ENCODE peak calls at places on chromosomes 11 and 22, in ten cellular contexts. O is NCI-H748 treated with DMSO at 0.1 percent for 48 hours; L is nephron progenitor cell; D is lower leg skin; J is NCI-H1105 treated with DMSO at 0.1 percent for 48 hours; H is fibroblast of mammary gland; N is NCI-H2171 treated with DMSO at 0.1 percent for 48 hours; S is COR-L47; T is GM13977; K is stimulated activated CD4-positive, alpha-beta T cell treated with anti-CD3 and anti-CD28 coated beads, Interleukin-2, amount 100 ng/mL, for 48 hours. W is an unnamed sample.

GRCh38 chr11:69876013-69876412 is 56.8 kb upstream of the FGF3 start:
- DNase-seq in O (no peak), L (no peak), D (no peak), J (no peak), H (no peak), N (no peak), S (no peak), T (no peak), K (no peak), W (no peak)

GRCh38 chr11:17014774-17015638 is 792 bp upstream of the PLEKHA7 start:
- DNase-seq in O (peak), L (peak), D (no peak), J (peak), H (peak), N (peak), S (peak), T (peak), K (no peak), W (no peak)

GRCh38 chr11:68373810-68374501 is 61.6 kb downstream of the LRP5 start:
- DNase-seq in O (no peak), L (peak), D (no peak), J (no peak), H (peak), N (no peak), S (no peak), T (no peak), K (no peak), W (no peak)

GRCh38 chr11:118915396-118915795 is 10.3 kb downstream of the BCL9L start:
- DNase-seq in O (no peak), L (no peak), D (no peak), J (no peak), H (no peak), N (no peak), S (no peak), T (no peak), K (no peak), W (no peak)

GRCh38 chr11:124882339-124883071 is 15.2 kb downstream of the ROBO4 start:
- DNase-seq in O (no peak), L (no peak), D (no peak), J (no peak), H (no peak), N (peak), S (no peak), T (no peak), K (no peak), W (no peak)

GRCh38 chr11:71336996-71337772 is 84.8 kb upstream of the SHANK2 start:
- DNase-seq in O (no peak), L (no peak), D (no peak), J (no peak), H (no peak), N (peak), S (no peak), T (no peak), K (no peak), W (no peak)

GRCh38 chr11:72599325-72600117 is 74.7 kb downstream of the PDE2A start:
- DNase-seq in O (no peak), L (no peak), D (no peak), J (no peak), H (no peak), N (no peak), S (no peak), T (no peak), K (no peak), W (no peak)

GRCh38 chr11:102256251-102256650 is 61.0 kb upstream of the BIRC3 start:
- DNase-seq in O (no peak), L (no peak), D (peak), J (no peak), H (peak), N (no peak), S (no peak), T (no peak), K (no peak), W (no peak)

GRCh38 chr22:36245805-36246356 is 6.6 kb upstream of the APOL2 start:
- DNase-seq in O (no peak), L (no peak), D (no peak), J (no peak), H (no peak), N (no peak), S (no peak), T (no peak), K (no peak), W (no peak)

GRCh38 chr11:7656704-7657103 is 16.6 kb downstream of the CYB5R2 start:
- DNase-seq in O (no peak), L (no peak), D (no peak), J (no peak), H (no peak), N (no peak), S (no peak), T (no peak), K (no peak), W (no peak)

GRCh38 chr11:10309163-10310093 is 4.6 kb downstream of the ADM start:
- DNase-seq in O (no peak), L (no peak), D (peak), J (peak), H (peak), N (no peak), S (no peak), T (no peak), K (no peak), W (no peak)

GRCh38 chr11:66006134-66006890 is 4.0 kb downstream of the BANF1 start:
- DNase-seq in O (no peak), L (no peak), D (no peak), J (no peak), H (no peak), N (no peak), S (no peak), T (no peak), K (no peak), W (no peak)

GRCh38 chr22:44523981-44524759 is 26.1 kb upstream of the RTL6 start:
- DNase-seq in O (no peak), L (no peak), D (no peak), J (no peak), H (peak), N (peak), S (no peak), T (no peak), K (no peak), W (no peak)

GRCh38 chr11:47587733-47588326 is 1.4 kb downstream of the FAM180B start:
- DNase-seq in O (no peak), L (no peak), D (peak), J (no peak), H (no peak), N (no peak), S (no peak), T (no peak), K (no peak), W (no peak)

GRCh38 chr22:40289991-40290459 is 56.3 kb upstream of the ADSL start:
- DNase-seq in O (no peak), L (no peak), D (no peak), J (no peak), H (no peak), N (no peak), S (no peak), T (peak), K (peak), W (peak)

GRCh38 chr11:61688368-61689163 is 8.4 kb downstream of the DAGLA start:
- DNase-seq in O (no peak), L (no peak), D (peak), J (no peak), H (peak), N (no peak), S (no peak), T (no peak), K (no peak), W (no peak)

GRCh38 chr11:62612366-62613274 is at the start of the genes EML3 and ROM1:
- DNase-seq in O (peak), L (peak), D (peak), J (peak), H (peak), N (peak), S (peak), T (peak), K (peak), W (peak)

GRCh38 chr11:7677071-7677470 is 3.8 kb upstream of the CYB5R2 start:
- DNase-seq in O (no peak), L (no peak), D (no peak), J (no peak), H (peak), N (no peak), S (no peak), T (no peak), K (no peak), W (no peak)

GRCh38 chr11:128388182-128388815 is 199.1 kb downstream of the ETS1 start:
- DNase-seq in O (peak), L (peak), D (no peak), J (no peak), H (no peak), N (no peak), S (no peak), T (no peak), K (no peak), W (no peak)

GRCh38 chr11:67272327-67273259 is 6.3 kb downstream of the GRK2 start:
- DNase-seq in O (no peak), L (no peak), D (no peak), J (no peak), H (no peak), N (no peak), S (no peak), T (no peak), K (no peak), W (peak)

GRCh38 chr11:34327804-34328631 is 29.8 kb downstream of the ABTB2 start:
- DNase-seq in O (no peak), L (no peak), D (no peak), J (no peak), H (no peak), N (peak), S (no peak), T (no peak), K (no peak), W (no peak)

GRCh38 chr22:44549021-44549420 is 51.0 kb upstream of the RTL6 start:
- DNase-seq in O (no peak), L (no peak), D (no peak), J (no peak), H (no peak), N (no peak), S (no peak), T (no peak), K (no peak), W (no peak)

GRCh38 chr11:71998649-71999310 is at the start of gene IL18BP:
- DNase-seq in O (no peak), L (no peak), D (no peak), J (no peak), H (no peak), N (no peak), S (no peak), T (no peak), K (peak), W (no peak)

GRCh38 chr11:57644748-57645715 is 4.7 kb downstream of the YPEL4 start:
- DNase-seq in O (peak), L (peak), D (peak), J (peak), H (peak), N (peak), S (peak), T (peak), K (peak), W (peak)

GRCh38 chr11:75814369-75814685 is 683 bp upstream of the UVRAG start:
- DNase-seq in O (peak), L (no peak), D (no peak), J (peak), H (no peak), N (peak), S (peak), T (no peak), K (no peak), W (no peak)

GRCh38 chr11:113385749-113386148 is 1.8 kb upstream of the ANKK1 start:
- DNase-seq in O (no peak), L (no peak), D (no peak), J (no peak), H (no peak), N (no peak), S (no peak), T (no peak), K (no peak), W (no peak)

GRCh38 chr11:65433657-65434056 is 11.1 kb downstream of the NEAT1 start:
- DNase-seq in O (no peak), L (no peak), D (no peak), J (no peak), H (peak), N (no peak), S (no peak), T (no peak), K (no peak), W (no peak)

GRCh38 chr11:2573240-2574042 is 126.4 kb downstream of the KCNQ1OT1 start:
- DNase-seq in O (no peak), L (no peak), D (no peak), J (no peak), H (no peak), N (no peak), S (no peak), T (no peak), K (no peak), W (no peak)

GRCh38 chr22:25777870-25778269 is 35.9 kb downstream of the MYO18B start:
- DNase-seq in O (peak), L (no peak), D (no peak), J (peak), H (peak), N (peak), S (peak), T (peak), K (no peak), W (no peak)

GRCh38 chr11:63590024-63590788 is 24.0 kb downstream of the PLAAT3 start:
- DNase-seq in O (no peak), L (no peak), D (no peak), J (no peak), H (no peak), N (no peak), S (no peak), T (no peak), K (no peak), W (no peak)

GRCh38 chr11:102577182-102577581 is 46.6 kb upstream of the MMP7 start:
- DNase-seq in O (no peak), L (no peak), D (no peak), J (no peak), H (peak), N (no peak), S (no peak), T (no peak), K (no peak), W (no peak)

GRCh38 chr11:65279713-65280459 is 18.1 kb downstream of the POLA2 start:
- DNase-seq in O (no peak), L (no peak), D (no peak), J (no peak), H (peak), N (no peak), S (no peak), T (peak), K (peak), W (no peak)

GRCh38 chr11:125300791-125301218 is 136.3 kb downstream of the PKNOX2 start:
- DNase-seq in O (no peak), L (no peak), D (peak), J (no peak), H (peak), N (peak), S (no peak), T (no peak), K (no peak), W (no peak)

GRCh38 chr11:66840317-66841091 is 2.7 kb upstream of the RCE1 start:
- DNase-seq in O (no peak), L (no peak), D (no peak), J (no peak), H (no peak), N (no peak), S (no peak), T (no peak), K (no peak), W (no peak)

GRCh38 chr11:110613526-110613925 is 98.7 kb downstream of the ARHGAP20 start:
- DNase-seq in O (no peak), L (no peak), D (no peak), J (no peak), H (peak), N (no peak), S (no peak), T (no peak), K (no peak), W (no peak)

GRCh38 chr11:14420223-14420622 is 61.2 kb upstream of the RRAS2 start:
- DNase-seq in O (no peak), L (no peak), D (no peak), J (no peak), H (no peak), N (no peak), S (no peak), T (no peak), K (no peak), W (no peak)

GRCh38 chr22:38139901-38140300 is 29.4 kb upstream of the BAIAP2L2 start:
- DNase-seq in O (no peak), L (no peak), D (no peak), J (no peak), H (no peak), N (no peak), S (no peak), T (no peak), K (no peak), W (no peak)

GRCh38 chr11:17810736-17811135 is 76.2 kb downstream of the KCNC1 start:
- DNase-seq in O (no peak), L (peak), D (no peak), J (no peak), H (peak), N (no peak), S (no peak), T (no peak), K (no peak), W (no peak)

W was measured in activated T-helper 2 cell treated with anti-CD3 and anti-CD28 coated beads, Interferon-gamma antibody, Interleukin-2, Interleukin-4, amounts not matched to agents 10 μg/mL and 5 μg/mL and 100 μg/mL, durations not matched to agents 14 hours and 24 hours and 36 hours.